ENCODE peak calls at places on chromosome 12, in ten cellular contexts. B, S, L, Z, A, N, T, I, Q and H are unnamed samples.

GRCh38 chr12:1592444-1593231 is 1.7 kb downstream of the FBXL14 start:
- DNase-seq in B (no peak), L (peak), I (no peak), T (peak), Q (no peak), N (peak), A (peak), Z (peak), S (peak), H (no peak)

GRCh38 chr12:114835031-114835430 is 151.1 kb upstream of the TBX3 start:
- DNase-seq in Q (no peak), Z (no peak), N (no peak), I (no peak), L (no peak), A (no peak), T (peak), S (no peak), B (peak), H (peak)

GRCh38 chr12:72271741-72272661 is at the start of gene TRHDE:
- DNase-seq in Z (no peak), Q (no peak), N (peak), T (no peak), L (no peak), I (peak), B (peak), S (peak), A (peak), H (peak)

GRCh38 chr12:2341871-2342270 is 289.1 kb downstream of the CACNA1C start:
- DNase-seq in A (no peak), N (no peak), S (no peak), Z (no peak), Q (no peak), T (peak), L (no peak), B (peak), I (no peak), H (peak)

GRCh38 chr12:123151679-123152454 is 977 bp upstream of the PITPNM2 start:
- DNase-seq in Z (no peak), S (no peak), T (no peak), I (no peak), A (no peak), B (no peak), Q (no peak), L (no peak), N (no peak), H (no peak)

GRCh38 chr12:98816720-98817119 is 171.6 kb downstream of the APAF1 start:
- DNase-seq in B (no peak), I (no peak), L (no peak), T (no peak), S (no peak), A (no peak), Z (no peak), Q (no peak), N (no peak), H (no peak)

GRCh38 chr12:47317182-47317915 is 237.6 kb upstream of the AMIGO2 start:
- DNase-seq in S (no peak), Z (no peak), N (no peak), I (peak), L (no peak), A (peak), T (no peak), Q (no peak), B (peak), H (no peak)

GRCh38 chr12:113862570-113863454 is 103.3 kb downstream of the RBM19 start:
- DNase-seq in Z (no peak), N (no peak), L (no peak), T (peak), B (peak), Q (no peak), A (peak), I (no peak), S (no peak), H (peak)

GRCh38 chr12:57477710-57478681 is 1.7 kb downstream of the ARHGAP9 start:
- DNase-seq in T (no peak), B (no peak), N (no peak), S (no peak), Q (no peak), Z (peak), A (peak), L (no peak), I (no peak), H (no peak)

GRCh38 chr12:101166866-101167265 is 43.2 kb downstream of the SLC5A8 start:
- DNase-seq in T (no peak), Q (no peak), N (no peak), S (no peak), A (no peak), Z (no peak), B (no peak), L (no peak), I (no peak), H (no peak)